ENCODE peak calls at places on chromosomes 12 and 14, in ten cellular contexts. O, S, M, F, X, U, Z, P, W and T are unnamed samples.

GRCh38 chr12:107622005-107622404 is 63.6 kb upstream of the PWP1 start:
- DNase-seq in U (no peak), P (no peak), M (peak), W (peak), S (peak), F (peak), O (no peak), Z (peak), X (peak), T (peak)

GRCh38 chr14:39240769-39241168 is 7.1 kb downstream of the MIA2 start:
- DNase-seq in O (no peak), P (no peak), M (no peak), Z (no peak), U (no peak), X (no peak), F (no peak), W (no peak), S (no peak), T (no peak)

GRCh38 chr14:70755655-70756054 is 53.7 kb downstream of the MAP3K9 start:
- DNase-seq in M (no peak), Z (no peak), W (no peak), X (peak), F (no peak), O (no peak), U (peak), P (no peak), S (no peak), T (peak)

GRCh38 chr12:113474635-113475436 is 3.2 kb upstream of the LHX5 start:
- DNase-seq in O (no peak), W (no peak), P (no peak), M (no peak), Z (peak), U (no peak), F (peak), S (no peak), X (no peak), T (no peak)

GRCh38 chr14:22737052-22737451 is 29.4 kb upstream of the OXA1L start:
- DNase-seq in U (no peak), Z (peak), O (no peak), M (no peak), W (no peak), F (no peak), X (no peak), P (no peak), S (no peak), T (peak)

GRCh38 chr12:41225179-41225578 is 37.1 kb downstream of the PDZRN4 start:
- DNase-seq in M (no peak), Z (no peak), P (no peak), F (no peak), U (no peak), X (no peak), W (no peak), S (no peak), O (no peak), T (no peak)

GRCh38 chr14:104694991-104695659 is 5.7 kb downstream of the INF2 start:
- DNase-seq in F (peak), S (no peak), M (no peak), X (peak), O (peak), Z (no peak), P (peak), W (no peak), U (no peak), T (no peak)

GRCh38 chr14:36844443-36844842 is 182.8 kb downstream of the PAX9 start:
- DNase-seq in S (no peak), X (no peak), M (no peak), F (peak), P (no peak), U (no peak), Z (no peak), O (no peak), W (no peak), T (no peak)

GRCh38 chr14:57244103-57244502 is 24.6 kb downstream of the EXOC5 start:
- DNase-seq in S (no peak), W (no peak), O (no peak), Z (no peak), X (no peak), U (no peak), M (no peak), P (no peak), F (no peak), T (peak)

GRCh38 chr14:51472881-51473280 is 178.8 kb upstream of the FRMD6 start:
- DNase-seq in W (no peak), M (no peak), F (peak), Z (no peak), X (no peak), S (no peak), U (no peak), O (no peak), P (no peak), T (peak)

GRCh38 chr14:74860179-74860578 is 15.8 kb downstream of the PROX2 start:
- DNase-seq in S (no peak), W (no peak), U (no peak), F (no peak), P (no peak), Z (no peak), X (no peak), O (no peak), M (no peak), T (no peak)

GRCh38 chr12:105721051-105721825 is 390.7 kb downstream of the C12orf75 start:
- DNase-seq in W (no peak), P (no peak), F (no peak), S (no peak), X (no peak), M (no peak), O (no peak), Z (peak), U (no peak), T (peak)

GRCh38 chr12:59158066-59158465 is 237.8 kb upstream of the LRIG3 start:
- DNase-seq in X (no peak), F (no peak), U (no peak), S (no peak), M (no peak), Z (no peak), P (no peak), W (no peak), O (no peak), T (no peak)

GRCh38 chr14:104749958-104750529 is 2.9 kb upstream of the SIVA1 start:
- DNase-seq in U (no peak), X (no peak), W (no peak), F (no peak), P (no peak), M (no peak), S (no peak), O (no peak), Z (no peak), T (peak)

GRCh38 chr14:93903342-93904184 is 23.6 kb upstream of the FAM181A start:
- DNase-seq in U (no peak), O (no peak), S (peak), P (peak), F (peak), M (no peak), W (no peak), X (peak), Z (no peak), T (no peak)

GRCh38 chr12:52441320-52441911 is 7.2 kb upstream of the KRT75 start:
- DNase-seq in S (no peak), X (peak), P (no peak), M (no peak), Z (no peak), W (no peak), U (peak), F (peak), O (no peak), T (peak)